ENCODE peak calls at places on chromosomes 3 and 15, in eight cellular contexts. C, O, W, Q, K, M, E and G are unnamed samples.
A peak's percentile ranks its signal among the peaks of the same experiment; 100 is the strongest.

GRCh38 chr3:131396170-131396569 is 14.6 kb downstream of the NUDT16 start:
- DNase-seq in C (no peak), O (no peak), W (no peak), Q (no peak), K (no peak), M (no peak), E (peak; percentile 24), G (no peak)

GRCh38 chr15:65655457-65655856 is 33.7 kb downstream of the SLC24A1 start:
- DNase-seq in C (no peak), O (no peak), W (no peak), Q (no peak), K (no peak), M (no peak), E (no peak), G (no peak)

GRCh38 chr3:151085889-151086483 is 522 bp downstream of the MED12L start:
- DNase-seq in C (peak; percentile 31), O (no peak), W (no peak), Q (no peak), K (peak; percentile 53), M (no peak), E (peak; percentile 21), G (peak; percentile 21)

GRCh38 chr15:76199106-76200082 is 111.9 kb downstream of the ETFA start:
- DNase-seq in C (no peak), O (peak; percentile 80), W (peak; percentile 27), Q (no peak), K (no peak), M (no peak), E (peak; percentile 88), G (peak; percentile 88)

GRCh38 chr3:74268753-74269152 is 345.7 kb downstream of the CNTN3 start:
- DNase-seq in C (no peak), O (no peak), W (peak; percentile 75), Q (no peak), K (no peak), M (no peak), E (no peak), G (no peak)

GRCh38 chr3:12239301-12239700 is 49.6 kb upstream of the PPARG start:
- DNase-seq in C (no peak), O (no peak), W (no peak), Q (no peak), K (no peak), M (no peak), E (no peak), G (no peak)

GRCh38 chr3:16741890-16742289 is 136.7 kb upstream of the DAZL start:
- DNase-seq in C (no peak), O (no peak), W (peak; percentile 31), Q (no peak), K (no peak), M (no peak), E (peak; percentile 29), G (peak; percentile 12)

GRCh38 chr15:31302029-31302657 is 24.5 kb upstream of the KLF13 start:
- DNase-seq in C (no peak), O (no peak), W (no peak), Q (no peak), K (no peak), M (no peak), E (no peak), G (no peak)

GRCh38 chr3:126267169-126267975 is 87.0 kb upstream of the ALDH1L1 start:
- DNase-seq in C (peak; percentile 51), O (peak; percentile 76), W (peak; percentile 72), Q (peak; percentile 88), K (peak; percentile 88), M (peak; percentile 56), E (peak; percentile 79), G (peak; percentile 85)

GRCh38 chr15:73781038-73781925 is 28.1 kb upstream of the INSYN1 start:
- DNase-seq in C (no peak), O (no peak), W (peak; percentile 34), Q (no peak), K (peak; percentile 12), M (peak; percentile 63), E (no peak), G (no peak)

GRCh38 chr3:169430687-169431404 is 232.7 kb downstream of the MECOM start:
- DNase-seq in C (no peak), O (peak; percentile 29), W (peak; percentile 80), Q (no peak), K (no peak), M (peak; percentile 89), E (no peak), G (peak; percentile 34)

DNA sequence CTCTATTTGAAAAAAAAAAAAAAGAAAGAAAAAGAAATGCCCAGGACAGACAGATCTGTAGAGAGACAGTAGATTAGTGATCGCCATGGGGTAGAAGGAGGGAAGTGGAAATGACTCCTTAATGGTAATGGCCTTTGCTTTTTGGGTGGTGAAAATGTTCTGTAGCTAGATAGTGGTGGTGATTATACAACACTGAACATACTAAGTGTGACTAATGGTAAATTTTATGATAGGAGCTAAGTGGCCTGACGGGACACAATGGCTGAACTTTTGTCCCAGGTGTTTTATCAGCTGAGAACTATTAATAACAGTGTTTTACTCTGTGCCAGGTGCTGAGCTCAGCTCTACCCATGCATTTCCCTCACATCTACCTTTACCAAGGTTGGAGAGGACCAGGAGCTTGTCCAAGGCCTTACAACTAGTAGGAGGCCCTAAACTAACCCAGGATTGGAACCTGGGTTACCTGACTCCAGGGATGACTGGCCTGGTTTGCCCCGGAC is 66.8 kb downstream of the TRIM71 start:
- DNase-seq in C (no peak), O (no peak), W (no peak), Q (no peak), K (no peak), M (no peak), E (no peak), G (no peak)
- H3K36me3 ChIP-seq in C (no peaks in the 10 kb centered on the region), O (no peaks in the 10 kb centered on the region), W (no peaks in the 10 kb centered on the region), Q (peaks cover 82% of the 10 kb centered on the region), K (no peaks in the 10 kb centered on the region), M (no peaks in the 10 kb centered on the region), E (no peaks in the 10 kb centered on the region), G (no peaks in the 10 kb centered on the region)

DNA sequence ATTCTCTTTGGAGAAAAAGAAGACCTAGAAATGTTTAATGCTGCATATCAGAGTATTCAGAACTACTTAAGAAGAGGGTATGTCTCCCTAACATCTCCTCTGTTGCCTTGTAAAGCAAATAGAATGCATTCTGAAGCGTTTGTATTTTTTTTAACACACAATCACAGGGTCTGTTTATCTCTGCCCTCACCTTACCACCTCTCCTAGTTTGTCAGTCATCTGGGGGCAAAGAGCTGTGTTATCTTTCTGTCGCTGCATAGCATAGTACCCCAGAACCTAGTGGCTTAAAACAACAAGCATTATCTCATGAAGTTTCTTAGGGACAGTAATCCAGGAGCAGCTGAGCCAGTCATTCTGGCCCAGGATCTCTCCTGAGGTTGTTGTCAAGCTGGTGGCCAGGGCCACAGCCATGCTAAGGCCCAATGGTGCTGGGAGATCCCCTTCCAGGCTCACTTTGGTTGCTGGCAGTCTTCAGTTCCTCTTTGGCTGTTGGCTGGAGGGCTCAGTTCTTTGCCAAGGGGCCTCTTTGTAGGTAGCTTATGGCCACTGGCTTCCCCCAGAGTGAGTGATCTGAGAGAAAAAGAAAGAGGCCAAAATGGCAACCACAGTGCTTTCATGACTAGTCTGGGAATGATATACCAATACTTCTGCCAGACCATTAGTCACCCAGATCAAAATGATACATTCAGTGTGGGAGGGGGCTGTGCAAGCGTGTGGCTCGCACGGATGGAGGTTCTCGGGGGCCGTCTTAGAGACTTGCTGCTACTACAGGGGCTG is 17.8 kb downstream of the EDEM1 start:
- DNase-seq in C (no peak), O (no peak), W (no peak), Q (no peak), K (no peak), M (no peak), E (no peak), G (peak; percentile 83)
- H3K36me3 ChIP-seq in C (peaks cover 6% of the 10 kb centered on the region), O (no peaks in the 10 kb centered on the region), W (peaks cover 59% of the 10 kb centered on the region), Q (peaks cover 89% of the 10 kb centered on the region), K (peaks cover 100% of the 10 kb centered on the region), M (peaks cover 63% of the 10 kb centered on the region), E (peaks cover 100% of the 10 kb centered on the region), G (peaks cover 8% of the 10 kb centered on the region)

GRCh38 chr15:28260317-28260716 is 61.7 kb downstream of the HERC2 start:
- DNase-seq in C (no peak), O (no peak), W (no peak), Q (no peak), K (no peak), M (no peak), E (no peak), G (no peak)

GRCh38 chr15:28260722-28261121 is 61.3 kb downstream of the HERC2 start:
- DNase-seq in C (no peak), O (no peak), W (no peak), Q (no peak), K (no peak), M (no peak), E (peak; percentile 24), G (no peak)

GRCh38 chr15:28252831-28253230 is 69.1 kb downstream of the HERC2 start:
- DNase-seq in C (no peak), O (no peak), W (no peak), Q (no peak), K (no peak), M (no peak), E (no peak), G (no peak)

DNA sequence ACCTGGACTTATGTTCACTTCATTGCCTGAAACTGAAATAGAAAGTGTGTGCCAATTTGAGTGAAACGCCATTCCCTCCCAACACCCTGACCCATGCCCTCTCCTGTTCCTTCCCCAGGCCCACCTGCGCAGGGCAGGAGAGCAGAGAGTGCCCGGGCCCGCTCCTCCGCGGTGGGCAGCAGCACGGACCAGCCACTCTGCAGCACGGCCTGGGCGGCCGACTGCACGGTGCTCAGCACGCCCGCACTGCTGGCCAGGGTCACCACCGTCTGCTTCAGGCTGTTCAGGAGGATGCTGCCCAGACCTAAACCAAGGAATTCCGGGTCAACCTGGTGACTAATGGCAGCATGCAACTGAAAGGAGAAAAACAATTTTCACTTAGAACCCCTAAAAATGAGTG is 66.0 kb downstream of the HERC2 start:
- DNase-seq in C (no peak), O (no peak), W (no peak), Q (no peak), K (no peak), M (no peak), E (no peak), G (no peak)
- H3K36me3 ChIP-seq in C (no peaks in the 10 kb centered on the region), O (no peaks in the 10 kb centered on the region), W (peaks cover 11% of the 10 kb centered on the region), Q (peaks cover 46% of the 10 kb centered on the region), K (peaks cover 62% of the 10 kb centered on the region), M (peaks cover 31% of the 10 kb centered on the region), E (peaks cover 65% of the 10 kb centered on the region), G (peaks cover 34% of the 10 kb centered on the region)

DNA sequence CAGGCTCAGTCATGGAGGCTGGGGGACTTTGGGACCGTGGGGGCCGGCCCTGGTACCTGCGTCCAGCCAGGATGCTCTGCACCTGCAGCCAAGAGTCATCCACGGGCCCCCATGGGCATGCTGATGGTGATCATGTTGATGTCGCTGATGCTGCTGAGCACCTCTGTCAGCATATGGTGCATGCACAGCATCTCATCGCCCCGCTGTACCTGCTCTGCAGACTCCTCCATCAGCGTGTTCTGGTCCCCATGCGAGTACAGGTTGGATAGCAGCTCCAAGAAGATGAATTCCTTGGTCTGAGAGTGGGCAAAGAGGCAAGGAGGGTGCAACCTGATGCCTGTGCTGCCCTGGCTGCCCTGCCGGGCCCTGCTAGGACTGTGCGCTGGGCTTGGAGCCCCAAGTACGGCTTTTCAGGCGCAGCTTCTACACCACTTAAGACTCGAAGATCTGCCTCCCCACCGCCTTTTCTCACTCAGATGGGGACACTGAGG is 7.2 kb downstream of the RPS17 start:
- DNase-seq in C (no peak), O (no peak), W (no peak), Q (no peak), K (no peak), M (no peak), E (no peak), G (no peak)
- H3K36me3 ChIP-seq in C (peaks cover 9% of the 10 kb centered on the region), O (no peaks in the 10 kb centered on the region), W (peaks cover 28% of the 10 kb centered on the region), Q (peaks cover 52% of the 10 kb centered on the region), K (peaks cover 51% of the 10 kb centered on the region), M (peaks cover 35% of the 10 kb centered on the region), E (peaks cover 57% of the 10 kb centered on the region), G (peaks cover 47% of the 10 kb centered on the region)

DNA sequence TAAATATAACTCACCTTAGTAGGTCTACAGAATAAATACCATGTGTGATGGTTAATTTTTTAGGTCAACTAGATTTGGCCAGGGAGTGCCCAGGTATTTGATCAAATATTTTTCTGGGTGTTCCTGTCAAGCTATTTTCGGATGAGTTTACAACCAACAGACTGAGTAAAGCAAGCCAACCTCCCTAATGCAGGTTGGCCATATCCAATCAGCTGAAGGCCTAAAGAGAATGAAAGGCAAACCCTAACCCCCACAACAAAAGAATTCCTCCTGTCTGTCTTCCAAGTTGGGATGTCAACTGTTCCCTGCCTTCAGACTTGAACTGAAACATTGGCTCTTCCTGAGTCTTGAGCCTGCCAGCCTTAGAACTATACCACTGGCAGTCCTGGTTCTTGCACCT is 28.6 kb downstream of the TASOR start:
- DNase-seq in C (no peak), O (no peak), W (no peak), Q (no peak), K (no peak), M (no peak), E (no peak), G (no peak)
- H3K36me3 ChIP-seq in C (no peaks in the 10 kb centered on the region), O (no peaks in the 10 kb centered on the region), W (peaks cover 25% of the 10 kb centered on the region), Q (peaks cover 32% of the 10 kb centered on the region), K (peaks cover 95% of the 10 kb centered on the region), M (peaks cover 51% of the 10 kb centered on the region), E (peaks cover 82% of the 10 kb centered on the region), G (peaks cover 30% of the 10 kb centered on the region)